ENCODE peak calls at places on chromosome X, in six cellular contexts. Y is GM12864, F is thoracic aorta, J is GM06990, U is ovary, T is dorsolateral prefrontal cortex. H is an unnamed sample.

GRCh38 chrX:85244411-85245210 is 820 bp downstream of the ZNF711 start:
- DNase-seq in Y (no peak), F (no peak), J (peak), U (no peak), T (no peak), H (no peak)

GRCh38 chrX:150348365-150348764 is 14.8 kb upstream of the MAMLD1 start:
- DNase-seq in Y (no peak), F (no peak), J (no peak), U (no peak), T (no peak), H (no peak)

GRCh38 chrX:118181030-118181429 is 64.4 kb upstream of the KLHL13 start:
- DNase-seq in Y (no peak), F (no peak), J (no peak), U (no peak), T (no peak), H (no peak)

GRCh38 chrX:153769865-153770605 is 6.0 kb downstream of the PLXNB3 start:
- DNase-seq in Y (no peak), F (no peak), J (no peak), U (no peak), T (no peak), H (no peak)

GRCh38 chrX:83511208-83511607 is 3.1 kb downstream of the POU3F4 start:
- DNase-seq in Y (no peak), F (no peak), J (no peak), U (no peak), T (no peak), H (no peak)

GRCh38 chrX:120251471-120252011 is 929 bp downstream of the ZBTB33 start:
- DNase-seq in Y (no peak), F (no peak), J (peak), U (peak), T (no peak), H (peak)

GRCh38 chrX:119801253-119802221 is 10.1 kb upstream of the RPL39 start:
- DNase-seq in Y (no peak), F (no peak), J (no peak), U (no peak), T (no peak), H (no peak)

GRCh38 chrX:16771483-16772398 is 14.5 kb upstream of the TXLNG start:
- DNase-seq in Y (no peak), F (no peak), J (peak), U (no peak), T (no peak), H (no peak)

GRCh38 chrX:65667503-65668355 is at the start of gene MSN:
- DNase-seq in Y (no peak), F (no peak), J (peak), U (peak), T (peak), H (peak)

GRCh38 chrX:15663439-15663838 is 1.2 kb downstream of the CLTRN start:
- DNase-seq in Y (no peak), F (no peak), J (no peak), U (no peak), T (no peak), H (no peak)